ENCODE peak calls at places on chromosome 5, in nine cellular contexts. O is right lobe of liver; P is aorta; J is psoas muscle; Y is heart left ventricle; W is PC-3; F is heart right ventricle; U is upper lobe of right lung; K is CD4-positive, CD25-positive, alpha-beta regulatory T cell. N is an unnamed sample.

GRCh38 chr5:82601085-82601484 is 322.9 kb upstream of the RPS23 start:
- ATAC-seq in J (no peak), F (no peak), O (no peak), Y (no peak), P (no peak), K (no peak), U (no peak), W (no peak), N (no peak)

GRCh38 chr5:10145922-10146321 is 103.8 kb downstream of the ATPSCKMT start:
- ATAC-seq in P (no peak), F (no peak), K (no peak), W (peak; percentile 91), J (no peak), Y (no peak), U (no peak), O (no peak), N (no peak)

GRCh38 chr5:121049971-121050370 is 585.9 kb downstream of the PRR16 start:
- ATAC-seq in F (no peak), K (no peak), P (no peak), W (no peak), U (no peak), J (no peak), O (no peak), Y (no peak), N (no peak)

GRCh38 chr5:112338681-112339337 is 80.3 kb downstream of the EPB41L4A start:
- ATAC-seq in Y (peak; percentile 87), K (no peak), U (peak; percentile 65), J (peak; percentile 96), O (peak; percentile 89), W (no peak), F (peak; percentile 74), P (peak; percentile 63), N (peak; percentile 66)

GRCh38 chr5:57276353-57276752 is 102.5 kb downstream of the GPBP1 start:
- ATAC-seq in K (no peak), P (no peak), J (no peak), Y (no peak), W (no peak), F (no peak), O (no peak), U (no peak), N (no peak)

GRCh38 chr5:116404001-116404400 is 170.6 kb downstream of the SEMA6A start:
- ATAC-seq in F (peak; percentile 74), J (no peak), P (no peak), U (no peak), O (no peak), W (no peak), K (no peak), Y (no peak), N (no peak)

GRCh38 chr5:1195439-1195838 is 6.0 kb upstream of the SLC6A19 start:
- ATAC-seq in Y (no peak), O (no peak), W (no peak), P (no peak), U (no peak), J (no peak), K (no peak), F (no peak), N (no peak)

GRCh38 chr5:1444361-1445189 is 665 bp downstream of the SLC6A3 start:
- ATAC-seq in W (no peak), F (no peak), U (no peak), J (no peak), O (no peak), Y (no peak), K (no peak), P (no peak), N (no peak)

GRCh38 chr5:173010547-173011464 is 27.2 kb downstream of the ATP6V0E1 start:
- ATAC-seq in K (no peak), W (no peak), O (peak; percentile 82), U (peak; percentile 91), P (peak; percentile 59), F (peak; percentile 88), Y (peak; percentile 82), J (peak; percentile 86), N (peak; percentile 47)

GRCh38 chr5:82641362-82641988 is 363.3 kb upstream of the RPS23 start:
- ATAC-seq in K (no peak), O (peak; percentile 98), U (peak; percentile 93), P (peak; percentile 92), Y (peak; percentile 80), W (peak; percentile 88), F (peak; percentile 85), J (peak; percentile 96), N (peak; percentile 92)

GRCh38 chr5:132873119-132873929 is at the start of gene LEAP2:
- ATAC-seq in O (peak; percentile 60), W (no peak), K (no peak), U (peak; percentile 64), Y (peak; percentile 33), J (peak; percentile 14), F (peak; percentile 61), P (no peak), N (no peak)
- H3K4me3 ChIP-seq in O (peak within 1 kb of the TSS; percentile 85), W (no peak within 1 kb of the TSS), K (no peak within 1 kb of the TSS), U (no peak within 1 kb of the TSS), Y (no peak within 1 kb of the TSS), J (no peak within 1 kb of the TSS), F (no peak within 1 kb of the TSS), P (no peak within 1 kb of the TSS), N (no peak within 1 kb of the TSS)

GRCh38 chr5:135930029-135930948 is 24.5 kb downstream of the LECT2 start:
- ATAC-seq in Y (no peak), P (no peak), O (peak; percentile 50), U (no peak), J (no peak), F (no peak), W (no peak), K (no peak), N (no peak)
- H3K4me3 ChIP-seq in Y (peak overlapping the region; percentile 28), P (no peak overlapping the region), O (peak overlapping the region; percentile 39), U (peak overlapping the region; percentile 26), J (peak overlapping the region; percentile 55), F (peak overlapping the region; percentile 34), W (no peak overlapping the region), K (no peak overlapping the region), N (peak overlapping the region; percentile 2)

DNA sequence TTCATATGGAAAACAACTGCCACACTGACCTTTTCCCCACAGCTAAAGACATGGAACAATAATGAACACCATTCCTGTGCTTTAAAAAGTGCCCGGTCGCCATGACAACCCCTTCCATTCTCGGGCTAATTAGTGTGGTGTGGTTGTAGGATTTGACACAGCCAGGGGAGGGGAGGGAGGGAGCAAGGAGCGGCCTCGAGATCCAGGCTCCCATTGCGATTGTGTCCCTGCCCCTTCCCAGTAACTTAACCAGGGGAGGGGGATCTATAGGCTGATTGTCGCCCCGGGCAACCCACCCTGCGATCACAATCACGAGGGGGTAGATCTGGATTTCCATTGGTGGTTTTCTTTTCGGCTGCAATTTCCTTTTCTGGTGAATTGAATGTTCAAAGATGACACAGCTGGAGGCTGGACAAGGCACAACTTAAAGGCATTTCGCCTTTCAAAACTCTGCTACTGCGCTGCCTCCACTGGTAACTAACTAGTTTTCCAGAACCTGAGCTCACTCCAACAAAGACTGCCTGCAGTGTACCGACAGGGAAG is 96.7 kb upstream of the RETREG1 start:
- ATAC-seq in J (no peak), P (peak; percentile 29), K (no peak), Y (no peak), F (peak; percentile 28), O (no peak), U (no peak), W (no peak), N (peak; percentile 31)
- H3K4me3 ChIP-seq in J (peak overlapping the region; percentile 25), P (no peak overlapping the region), K (no peak overlapping the region), Y (no peak overlapping the region), F (peak overlapping the region; percentile 42), O (no peak overlapping the region), U (no peak overlapping the region), W (no peak overlapping the region), N (peak overlapping the region; percentile 21)

DNA sequence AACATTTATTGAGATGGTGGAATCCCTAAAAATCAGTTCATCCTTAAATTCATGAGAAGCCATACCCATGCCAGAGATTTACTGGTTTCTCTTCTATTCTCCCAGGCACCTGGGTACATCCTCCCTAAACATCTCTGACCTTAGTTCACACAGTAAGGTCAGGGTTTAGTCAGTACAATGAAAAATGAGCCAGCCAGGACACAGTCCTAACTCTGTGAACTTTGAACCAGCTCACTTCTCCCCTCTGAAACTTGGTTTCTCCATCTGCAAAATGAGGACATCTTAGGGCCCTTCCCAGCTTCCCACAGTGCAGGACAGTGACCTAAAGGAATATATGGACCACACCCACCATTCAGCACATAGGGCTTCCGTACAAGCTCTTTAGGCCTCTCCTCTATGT is 1.9 kb downstream of the NOP16 start:
- ATAC-seq in W (no peak), O (no peak), Y (no peak), F (no peak), K (no peak), P (no peak), U (no peak), J (no peak), N (no peak)
- H3K4me3 ChIP-seq in W (peak overlapping the region; percentile 94), O (no peak overlapping the region), Y (no peak overlapping the region), F (no peak overlapping the region), K (no peak overlapping the region), P (no peak overlapping the region), U (no peak overlapping the region), J (peak overlapping the region; percentile 95), N (no peak overlapping the region)

GRCh38 chr5:74576941-74577456 is 63.5 kb downstream of the ENC1 start:
- ATAC-seq in F (peak; percentile 88), K (peak; percentile 46), P (peak; percentile 70), J (peak; percentile 34), O (peak; percentile 78), Y (no peak), U (peak; percentile 76), W (no peak), N (peak; percentile 39)
- H3K4me3 ChIP-seq in F (no peak overlapping the region), K (peak overlapping the region; percentile 67), P (no peak overlapping the region), J (no peak overlapping the region), O (peak overlapping the region; percentile 14), Y (no peak overlapping the region), U (peak overlapping the region; percentile 1), W (no peak overlapping the region), N (no peak overlapping the region)

GRCh38 chr5:2783223-2783622 is 31.7 kb upstream of the IRX2 start:
- ATAC-seq in U (peak; percentile 34), Y (no peak), J (no peak), O (no peak), K (no peak), F (no peak), W (no peak), P (no peak), N (no peak)
- H3K4me3 ChIP-seq in U (no peak overlapping the region), Y (no peak overlapping the region), J (no peak overlapping the region), O (no peak overlapping the region), K (no peak overlapping the region), F (no peak overlapping the region), W (no peak overlapping the region), P (no peak overlapping the region), N (no peak overlapping the region)

DNA sequence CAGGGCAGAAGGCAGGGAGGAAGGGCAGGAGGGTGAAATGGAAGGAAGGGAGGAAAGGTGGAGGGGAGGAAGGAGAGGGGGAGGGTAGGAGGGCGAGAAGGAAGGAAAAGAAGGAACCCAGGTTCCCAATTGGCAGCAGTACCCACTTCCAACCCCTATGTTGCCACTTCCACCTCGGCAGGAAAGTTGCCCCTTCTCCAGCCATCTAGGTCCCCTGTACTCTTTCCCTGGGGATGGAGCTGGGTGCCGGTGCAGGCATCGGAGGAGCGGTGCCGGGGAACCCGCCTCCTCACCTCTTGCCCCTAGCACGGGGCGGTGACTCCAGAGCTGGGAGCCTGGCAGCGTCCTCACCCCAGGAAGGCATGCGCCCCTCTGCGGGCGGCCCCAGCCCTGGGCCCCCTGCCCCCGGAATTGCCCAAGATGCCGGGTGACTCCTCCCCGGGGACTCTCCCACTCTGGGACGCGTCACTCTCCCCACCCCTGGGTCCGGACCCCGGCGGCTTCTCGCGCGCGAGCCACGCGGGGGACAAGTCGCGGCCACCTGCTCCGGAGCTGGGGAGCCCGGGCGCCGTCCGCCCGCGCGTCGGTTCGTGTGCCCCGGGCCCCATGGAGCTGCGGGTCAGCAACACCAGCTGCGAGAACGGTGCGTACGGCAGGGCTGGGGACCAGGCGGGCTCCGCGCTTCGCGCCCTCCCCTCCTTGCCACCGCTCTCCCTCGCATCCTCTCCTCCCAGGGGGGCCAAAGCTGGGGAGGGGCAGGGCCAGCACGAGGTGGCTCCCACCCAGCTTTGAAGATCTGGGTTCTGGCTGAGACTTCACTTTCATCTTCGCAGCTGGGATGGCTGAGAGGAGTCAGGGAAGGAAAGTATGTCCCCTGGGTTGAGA is at the start of gene NIPAL4:
- ATAC-seq in W (peak; percentile 50), O (peak; percentile 50), Y (no peak), F (peak; percentile 24), J (peak; percentile 25), U (peak; percentile 37), K (peak; percentile 31), P (peak; percentile 48), N (peak; percentile 49)
- H3K4me3 ChIP-seq in W (peak within 1 kb of the TSS; percentile 67), O (peak within 1 kb of the TSS; percentile 21), Y (peak within 1 kb of the TSS; percentile 37), F (peak within 1 kb of the TSS; percentile 53), J (peak within 1 kb of the TSS; percentile 56), U (peak within 1 kb of the TSS; percentile 45), K (no peak within 1 kb of the TSS), P (peak within 1 kb of the TSS; percentile 11), N (peak within 1 kb of the TSS; percentile 68)